ENCODE peak calls at places on chromosomes 4 and X, in four cellular contexts. One of them, this sample, is unnamed.

GRCh38 chr4:123505077-123505456 is 108.5 kb downstream of the SPRY1 start:
- DNase-seq in fibroblast of the aortic adventitia: peak
- DNase-seq in upper lobe of right lung: no peak
- DNase-seq in AG09309: no peak
- DNase-seq in this sample: no peak

GRCh38 chrX:31435592-31435991 is 363.8 kb upstream of the FTHL17 start:
- DNase-seq in fibroblast of the aortic adventitia: no peak
- DNase-seq in upper lobe of right lung: no peak
- DNase-seq in AG09309: no peak
- DNase-seq in this sample: no peak

GRCh38 chr4:73726000-73726399 is 14.4 kb upstream of the CXCL8 start:
- DNase-seq in fibroblast of the aortic adventitia: peak
- DNase-seq in AG09309: no peak
- DNase-seq in upper lobe of right lung: no peak
- DNase-seq in this sample: peak

GRCh38 chr4:14856076-14856926 is 146.0 kb upstream of the CPEB2 start:
- DNase-seq in fibroblast of the aortic adventitia: peak
- DNase-seq in AG09309: peak
- DNase-seq in upper lobe of right lung: no peak
- DNase-seq in this sample: peak

GRCh38 chrX:38754102-38754790 is 47.0 kb upstream of the MID1IP1 start:
- DNase-seq in upper lobe of right lung: no peak
- DNase-seq in AG09309: peak
- DNase-seq in fibroblast of the aortic adventitia: peak
- DNase-seq in this sample: peak

GRCh38 chr4:103074598-103075434 is 1.7 kb downstream of the SLC9B2 start:
- DNase-seq in fibroblast of the aortic adventitia: peak
- DNase-seq in upper lobe of right lung: no peak
- DNase-seq in AG09309: no peak
- DNase-seq in this sample: peak

GRCh38 chr4:153294631-153295030 is 49.9 kb upstream of the MND1 start:
- DNase-seq in fibroblast of the aortic adventitia: no peak
- DNase-seq in upper lobe of right lung: no peak
- DNase-seq in AG09309: no peak
- DNase-seq in this sample: peak

GRCh38 chr4:95129708-95130343 is 372.1 kb downstream of the BMPR1B start:
- DNase-seq in upper lobe of right lung: no peak
- DNase-seq in AG09309: peak
- DNase-seq in fibroblast of the aortic adventitia: peak
- DNase-seq in this sample: peak

GRCh38 chrX:134177527-134177926 is 59.5 kb upstream of the CCDC160 start:
- DNase-seq in fibroblast of the aortic adventitia: no peak
- DNase-seq in upper lobe of right lung: no peak
- DNase-seq in AG09309: no peak
- DNase-seq in this sample: no peak

GRCh38 chr4:86117781-86118302 is 242.0 kb downstream of the MAPK10 start:
- DNase-seq in AG09309: peak
- DNase-seq in upper lobe of right lung: no peak
- DNase-seq in fibroblast of the aortic adventitia: peak
- DNase-seq in this sample: peak

GRCh38 chr4:1535926-1536578 is 129.8 kb upstream of the NKX1-1 start:
- DNase-seq in upper lobe of right lung: no peak
- DNase-seq in fibroblast of the aortic adventitia: no peak
- DNase-seq in AG09309: no peak
- DNase-seq in this sample: no peak

GRCh38 chr4:1532549-1533395 is 126.5 kb upstream of the NKX1-1 start:
- DNase-seq in upper lobe of right lung: no peak
- DNase-seq in AG09309: no peak
- DNase-seq in fibroblast of the aortic adventitia: no peak
- DNase-seq in this sample: no peak

GRCh38 chr4:1533501-1534064 is 127.3 kb upstream of the NKX1-1 start:
- DNase-seq in AG09309: no peak
- DNase-seq in upper lobe of right lung: no peak
- DNase-seq in fibroblast of the aortic adventitia: no peak
- DNase-seq in this sample: peak

GRCh38 chr4:1534876-1535526 is 128.8 kb upstream of the NKX1-1 start:
- DNase-seq in upper lobe of right lung: no peak
- DNase-seq in AG09309: no peak
- DNase-seq in fibroblast of the aortic adventitia: no peak
- DNase-seq in this sample: no peak

DNA sequence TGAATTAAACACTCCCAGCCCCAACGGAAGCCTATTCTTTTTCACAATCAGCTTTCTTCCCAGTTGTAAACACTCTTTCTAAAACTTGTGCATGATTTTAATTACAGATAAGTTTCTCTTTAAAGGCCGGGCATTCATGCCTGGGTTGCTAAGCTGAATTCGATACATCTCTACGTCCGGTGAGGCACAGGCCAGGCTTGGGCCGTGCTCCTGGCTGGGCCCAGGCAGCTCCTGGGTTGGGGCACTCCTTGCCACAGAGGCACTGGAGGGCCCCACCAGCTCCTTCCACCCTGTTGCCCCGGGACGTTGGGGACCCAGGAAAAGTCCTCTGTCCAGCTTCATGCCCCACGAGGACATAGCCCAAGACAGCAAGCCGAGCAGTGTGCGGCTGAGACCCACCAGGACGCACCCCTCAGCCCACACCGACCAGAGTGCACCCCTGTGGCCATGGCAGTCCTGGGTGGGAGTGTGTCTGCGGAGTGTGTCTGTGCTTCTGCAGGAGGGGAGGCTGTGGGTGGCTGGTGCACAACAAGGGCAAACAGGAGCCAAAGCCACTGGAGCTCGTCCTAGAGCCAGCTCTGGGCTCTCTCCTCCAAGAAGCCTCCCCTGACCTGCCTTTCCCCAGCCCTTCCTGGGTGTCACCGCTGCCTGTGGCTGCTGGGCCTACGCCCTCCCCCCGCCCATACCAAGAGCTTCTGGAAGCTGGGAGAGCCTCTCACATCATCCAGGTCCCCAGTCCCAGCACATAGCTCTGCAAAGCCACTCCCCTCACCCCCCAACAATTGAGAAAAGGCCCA is 128.0 kb upstream of the NKX1-1 start:
- DNase-seq in AG09309: no peak
- DNase-seq in upper lobe of right lung: no peak
- DNase-seq in fibroblast of the aortic adventitia: no peak
- DNase-seq in this sample: peak
- H3K4me3 ChIP-seq in AG09309: no peak
- H3K4me3 ChIP-seq in upper lobe of right lung: no peak
- H3K4me3 ChIP-seq in fibroblast of the aortic adventitia: no peak
- H3K4me3 ChIP-seq in this sample: no peak

GRCh38 chr4:122007016-122007415 is 55.2 kb upstream of the TRPC3 start:
- DNase-seq in fibroblast of the aortic adventitia: no peak
- DNase-seq in AG09309: no peak
- DNase-seq in upper lobe of right lung: no peak
- DNase-seq in this sample: no peak

GRCh38 chr4:121998024-121998423 is 46.2 kb upstream of the TRPC3 start:
- DNase-seq in upper lobe of right lung: no peak
- DNase-seq in AG09309: no peak
- DNase-seq in fibroblast of the aortic adventitia: no peak
- DNase-seq in this sample: peak

GRCh38 chr4:122005064-122005755 is 53.4 kb upstream of the TRPC3 start:
- DNase-seq in upper lobe of right lung: no peak
- DNase-seq in fibroblast of the aortic adventitia: no peak
- DNase-seq in AG09309: no peak
- DNase-seq in this sample: peak

GRCh38 chr4:122000849-122001248 is 49.0 kb upstream of the TRPC3 start:
- DNase-seq in fibroblast of the aortic adventitia: peak
- DNase-seq in upper lobe of right lung: no peak
- DNase-seq in AG09309: no peak
- DNase-seq in this sample: no peak

DNA sequence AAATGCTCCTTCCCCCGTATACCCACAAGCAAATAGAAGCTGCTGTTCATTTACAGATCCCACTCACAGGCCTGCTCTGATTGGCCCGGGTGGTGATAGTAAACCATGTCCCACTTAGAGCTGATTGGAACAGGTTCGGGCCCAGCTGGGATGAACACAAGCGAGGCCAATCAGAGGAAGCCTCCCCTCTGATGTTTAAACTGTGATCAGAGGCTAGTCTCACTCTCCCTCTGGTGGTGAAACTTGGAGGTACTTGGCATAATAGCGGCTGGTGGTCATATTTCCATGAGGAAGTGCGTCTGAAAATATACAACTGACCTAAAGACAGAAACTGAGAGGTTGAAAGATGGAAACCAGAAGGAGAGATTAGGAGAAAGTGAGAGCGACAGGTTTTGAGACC is 51.5 kb upstream of the TRPC3 start:
- DNase-seq in fibroblast of the aortic adventitia: peak
- DNase-seq in AG09309: no peak
- DNase-seq in upper lobe of right lung: no peak
- DNase-seq in this sample: peak
- TF ChIP-seq CTCF in fibroblast of the aortic adventitia: peak
- TF ChIP-seq CTCF in AG09309: peak
- TF ChIP-seq CTCF in upper lobe of right lung: no peak
- TF ChIP-seq CTCF in this sample: peak

GRCh38 chrX:115561605-115562491 is 874 bp downstream of the PLS3 start:
- DNase-seq in AG09309: no peak
- DNase-seq in upper lobe of right lung: peak
- DNase-seq in fibroblast of the aortic adventitia: peak
- DNase-seq in this sample: peak
- H3K4me3 ChIP-seq in AG09309: peak
- H3K4me3 ChIP-seq in upper lobe of right lung: peak
- H3K4me3 ChIP-seq in fibroblast of the aortic adventitia: peak
- H3K4me3 ChIP-seq in this sample: peak

GRCh38 chrX:104310084-104310483 is 55.4 kb upstream of the ESX1 start:
- DNase-seq in upper lobe of right lung: no peak
- DNase-seq in AG09309: no peak
- DNase-seq in fibroblast of the aortic adventitia: peak
- DNase-seq in this sample: peak
- TF ChIP-seq CTCF in upper lobe of right lung: no peak
- TF ChIP-seq CTCF in AG09309: peak
- TF ChIP-seq CTCF in fibroblast of the aortic adventitia: peak
- TF ChIP-seq CTCF in this sample: peak

DNA sequence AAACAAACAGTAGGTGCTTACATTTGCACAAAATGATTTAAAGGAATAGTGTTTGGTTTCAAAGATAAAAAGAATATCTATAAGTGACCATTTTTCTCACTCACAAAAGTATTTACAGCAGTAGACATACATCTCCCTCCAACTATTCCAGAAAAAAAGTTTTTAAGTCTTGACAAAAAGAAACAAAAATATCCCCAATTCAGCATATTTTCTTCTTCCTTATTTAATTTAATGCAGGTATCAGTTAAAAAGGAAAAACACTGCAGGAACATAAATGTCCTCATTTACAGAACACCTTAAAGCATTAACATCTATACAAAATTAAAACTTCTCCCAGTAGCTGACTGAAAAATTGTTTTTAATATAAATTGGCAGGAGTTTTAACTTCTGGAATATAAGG is 4.2 kb downstream of the MAB21L2 start:
- DNase-seq in upper lobe of right lung: no peak
- DNase-seq in AG09309: no peak
- DNase-seq in fibroblast of the aortic adventitia: no peak
- DNase-seq in this sample: no peak
- H3K4me3 ChIP-seq in upper lobe of right lung: no peak
- H3K4me3 ChIP-seq in AG09309: no peak
- H3K4me3 ChIP-seq in fibroblast of the aortic adventitia: no peak
- H3K4me3 ChIP-seq in this sample: no peak

DNA sequence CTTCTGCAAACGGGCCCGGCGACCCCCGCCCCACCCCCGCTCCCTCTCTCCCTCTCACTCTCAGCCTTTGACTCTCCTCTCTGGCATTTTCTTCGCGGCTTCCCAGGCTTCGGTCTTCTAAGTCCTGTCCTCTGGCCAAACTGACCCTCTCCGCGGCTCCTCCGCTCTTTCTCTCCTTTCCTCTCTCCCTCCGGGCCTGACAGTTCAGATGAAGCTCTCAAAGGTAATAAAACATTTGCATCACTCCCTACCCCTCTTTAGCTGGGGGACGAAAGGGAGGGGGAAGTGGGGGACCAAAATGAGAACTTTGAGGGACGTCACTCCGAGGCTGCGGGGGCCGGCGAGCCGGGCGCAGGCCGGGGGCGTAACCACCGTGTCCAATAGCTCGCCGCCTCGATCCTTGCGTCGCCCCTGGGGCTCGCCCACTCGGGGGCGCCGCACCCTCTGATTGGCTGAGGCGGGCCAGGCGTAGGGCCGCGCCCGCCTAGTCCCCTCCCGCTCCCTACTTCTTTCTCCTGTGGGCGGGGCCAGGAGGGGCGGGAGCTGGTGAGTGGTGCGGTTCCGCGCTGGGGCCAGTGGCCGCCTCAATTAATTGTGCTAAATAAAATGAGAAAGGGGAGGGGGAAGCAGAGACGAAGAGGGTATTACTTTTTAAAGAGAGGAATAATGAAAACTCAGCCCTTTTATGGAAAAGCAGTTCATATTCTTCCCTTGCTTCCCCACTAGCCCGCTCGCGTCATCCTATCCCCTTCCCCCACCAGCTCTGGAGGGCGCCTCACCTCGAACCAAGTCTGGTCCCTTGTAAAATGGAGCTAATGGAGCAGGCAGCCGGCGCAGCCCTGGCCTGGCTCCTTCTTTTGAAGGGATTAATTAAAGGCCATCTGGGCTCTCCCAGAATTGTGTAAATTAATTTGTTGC is at the start of gene NKX6-1:
- DNase-seq in upper lobe of right lung: peak
- DNase-seq in fibroblast of the aortic adventitia: peak
- DNase-seq in AG09309: peak
- DNase-seq in this sample: peak
- TF ChIP-seq CTCF in upper lobe of right lung: no peak
- TF ChIP-seq CTCF in fibroblast of the aortic adventitia: no peak
- TF ChIP-seq CTCF in AG09309: no peak
- TF ChIP-seq CTCF in this sample: no peak

DNA sequence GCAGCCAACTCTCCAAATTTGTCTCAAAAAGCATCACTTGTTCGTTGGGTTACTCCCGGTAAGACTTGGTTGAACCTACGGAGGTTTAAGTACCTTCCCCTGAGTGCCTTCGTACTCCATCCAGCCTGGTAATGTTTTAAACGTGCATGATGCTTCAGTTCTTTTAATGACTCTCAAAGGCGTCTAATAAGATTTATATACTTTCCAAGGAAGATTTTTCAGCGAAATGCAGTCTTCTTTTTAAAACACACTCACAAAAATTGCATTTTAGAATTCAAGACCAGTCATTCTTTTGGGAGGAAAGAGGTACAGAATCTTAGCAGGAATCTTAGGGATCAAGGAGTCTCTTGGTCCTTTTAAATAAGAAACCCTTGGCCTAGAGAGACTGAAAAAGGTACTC is 430 bp upstream of the TRPC3 start:
- DNase-seq in fibroblast of the aortic adventitia: no peak
- DNase-seq in AG09309: no peak
- DNase-seq in upper lobe of right lung: no peak
- DNase-seq in this sample: no peak
- H3K4me3 ChIP-seq in fibroblast of the aortic adventitia: peak
- H3K4me3 ChIP-seq in AG09309: peak
- H3K4me3 ChIP-seq in upper lobe of right lung: peak
- H3K4me3 ChIP-seq in this sample: peak